ENCODE peak calls at places on chromosomes 12 and 14, in four cellular contexts. Z is MCF 10A, P is ovary, Y is cardiac muscle cell. D is an unnamed sample.
A peak's percentile ranks its signal among the peaks of the same experiment; 100 is the strongest.

GRCh38 chr12:85441740-85442139 is 161.7 kb downstream of the ALX1 start:
- DNase-seq in Z (peak; percentile 40), P (no peak), Y (no peak), D (no peak)

GRCh38 chr12:57749061-57749460 is 3.0 kb downstream of the CDK4 start:
- DNase-seq in Z (no peak), P (no peak), Y (no peak), D (no peak)

GRCh38 chr14:100292301-100292775 is 13.9 kb downstream of the SLC25A29 start:
- DNase-seq in Z (no peak), P (no peak), Y (no peak), D (no peak)

GRCh38 chr12:56839489-56840442 is 76.6 kb downstream of the HSD17B6 start:
- DNase-seq in Z (peak; percentile 71), P (peak; percentile 37), Y (peak; percentile 67), D (peak; percentile 30)

GRCh38 chr12:109113661-109114321 is 2.6 kb upstream of the ACACB start:
- DNase-seq in Z (no peak), P (no peak), Y (no peak), D (no peak)

GRCh38 chr12:101455685-101456084 is 19.5 kb upstream of the SPIC start:
- DNase-seq in Z (no peak), P (no peak), Y (no peak), D (no peak)

GRCh38 chr12:4538207-4539160 is at the start of gene RAD51AP1:
- DNase-seq in Z (peak; percentile 96), P (peak; percentile 92), Y (peak; percentile 96), D (peak; percentile 89)

GRCh38 chr14:100470523-100470897 is 116.7 kb downstream of the BEGAIN start:
- DNase-seq in Z (no peak), P (no peak), Y (no peak), D (no peak)

GRCh38 chr14:38808734-38809455 is 294.1 kb downstream of the SEC23A start:
- DNase-seq in Z (peak; percentile 1), P (no peak), Y (no peak), D (no peak)

GRCh38 chr12:69633061-69633460 is 22.4 kb upstream of the LRRC10 start:
- DNase-seq in Z (peak; percentile 4), P (no peak), Y (no peak), D (no peak)

GRCh38 chr14:63654346-63654745 is 12.7 kb upstream of the WDR89 start:
- DNase-seq in Z (no peak), P (no peak), Y (no peak), D (no peak)

GRCh38 chr14:76923422-76924362 is 97.5 kb downstream of the LRRC74A start:
- DNase-seq in Z (no peak), P (no peak), Y (no peak), D (no peak)

GRCh38 chr12:88578821-88579518 is 1.3 kb downstream of the KITLG start:
- DNase-seq in Z (peak; percentile 53), P (no peak), Y (peak; percentile 38), D (peak; percentile 19)
- TF ChIP-seq CTCF in Z (peak; percentile 56), P (no peak), Y (peak; percentile 39), D (peak; percentile 61)

GRCh38 chr12:42099433-42099832 is 45.2 kb downstream of the GXYLT1 start:
- DNase-seq in Z (peak; percentile 39), P (no peak), Y (no peak), D (no peak)

GRCh38 chr12:42104784-42105183 is 39.9 kb downstream of the GXYLT1 start:
- DNase-seq in Z (no peak), P (no peak), Y (no peak), D (no peak)

GRCh38 chr12:42103155-42103554 is 41.5 kb downstream of the GXYLT1 start:
- DNase-seq in Z (no peak), P (no peak), Y (no peak), D (no peak)

GRCh38 chr12:42102720-42103119 is 42.0 kb downstream of the GXYLT1 start:
- DNase-seq in Z (no peak), P (no peak), Y (no peak), D (no peak)

DNA sequence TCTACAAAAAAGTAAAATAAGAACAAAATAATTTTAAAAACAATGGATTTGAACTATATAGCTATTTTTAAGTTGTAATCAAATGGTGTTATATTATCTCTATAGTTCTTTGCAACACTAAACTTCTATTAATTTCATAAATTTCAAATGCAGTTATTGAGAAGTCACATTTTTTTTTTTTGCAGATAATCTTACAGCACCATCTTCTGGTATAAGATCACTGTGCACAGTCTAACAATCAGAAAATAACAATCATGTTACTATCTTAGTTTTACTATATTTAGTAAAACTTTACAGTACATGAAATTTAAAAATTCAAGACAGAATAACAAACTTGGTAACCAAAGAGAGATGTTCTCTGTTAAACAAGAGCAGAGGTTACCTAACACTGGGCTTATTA is 40.6 kb downstream of the GXYLT1 start:
- DNase-seq in Z (no peak), P (no peak), Y (no peak), D (no peak)
- TF ChIP-seq CTCF in Z (peak; percentile 30), P (no peak), Y (peak; percentile 33), D (peak; percentile 39)

GRCh38 chr14:92600318-92601053 is 86.9 kb downstream of the RIN3 start:
- DNase-seq in Z (peak; percentile 93), P (no peak), Y (no peak), D (no peak)
- TF ChIP-seq CTCF in Z (no peak), P (no peak), Y (no peak), D (no peak)

DNA sequence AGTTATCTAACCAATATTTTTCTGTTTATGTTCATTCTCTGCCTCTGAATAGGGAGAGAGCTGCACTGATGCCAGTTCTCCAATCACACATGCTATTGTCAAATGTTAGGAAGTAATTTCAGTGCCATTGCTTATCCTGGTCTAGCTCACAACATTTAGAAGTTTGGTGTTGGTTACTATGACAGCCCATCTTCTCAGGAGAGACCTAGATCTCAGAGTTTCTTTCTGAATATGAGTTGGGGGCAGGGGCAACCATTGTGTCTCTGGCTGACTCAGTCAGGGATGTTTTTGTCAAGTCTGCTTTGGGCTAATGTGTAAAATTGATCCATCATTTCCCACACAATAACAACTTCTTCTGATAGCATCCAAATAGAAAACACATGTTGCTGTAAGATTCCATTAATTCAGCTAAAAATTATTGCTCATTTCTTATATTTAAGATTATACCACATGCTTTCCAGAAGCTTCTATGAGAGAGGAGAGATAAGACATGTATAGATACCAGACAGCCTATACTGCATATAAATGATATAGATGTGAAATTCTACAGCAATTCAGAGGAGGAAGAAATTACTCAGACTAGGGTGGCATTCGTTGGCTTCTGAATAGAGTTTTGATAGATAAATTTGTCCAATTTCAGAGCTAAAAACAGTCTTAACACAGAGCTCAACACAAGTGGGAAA is 64.8 kb downstream of the DACT1 start:
- DNase-seq in Z (no peak), P (no peak), Y (no peak), D (no peak)
- TF ChIP-seq CTCF in Z (no peak), P (no peak), Y (no peak), D (no peak)

GRCh38 chr12:120229583-120230325 is 28.8 kb upstream of the RPLP0 start:
- DNase-seq in Z (peak; percentile 89), P (no peak), Y (no peak), D (no peak)
- TF ChIP-seq CTCF in Z (no peak), P (no peak), Y (no peak), D (no peak)

GRCh38 chr14:106185837-106186233 is 659.5 kb downstream of the TMEM121 start:
- DNase-seq in Z (peak; percentile 10), P (no peak), Y (no peak), D (no peak)
- TF ChIP-seq CTCF in Z (no peak), P (no peak), Y (no peak), D (no peak)